ENCODE peak calls at places on chromosomes 5 and 9, in seven cellular contexts. R is IMR-90, C is mesendoderm, X is trophoblast cell, O is H9, V is neuronal stem cell, Z is mesenchymal stem cell. W is an unnamed sample.

GRCh38 chr9:71549023-71549422 is 219.3 kb downstream of the CEMIP2 start:
- DNase-seq in R (no peak), C (no peak), X (no peak), O (no peak), V (no peak), Z (no peak), W (no peak)

GRCh38 chr5:156474251-156474650 is 147.3 kb downstream of the SGCD start:
- DNase-seq in R (peak), C (no peak), X (no peak), O (no peak), V (no peak), Z (peak), W (no peak)

GRCh38 chr9:112761912-112762651 is 11.5 kb downstream of the SNX30 start:
- DNase-seq in R (peak), C (no peak), X (no peak), O (no peak), V (no peak), Z (peak), W (no peak)

GRCh38 chr9:91516061-91516460 is 92.4 kb upstream of the NFIL3 start:
- DNase-seq in R (no peak), C (no peak), X (no peak), O (no peak), V (no peak), Z (no peak), W (no peak)

GRCh38 chr9:93673271-93673843 is 97.0 kb downstream of the PHF2 start:
- DNase-seq in R (no peak), C (no peak), X (no peak), O (peak), V (no peak), Z (peak), W (peak)

GRCh38 chr5:147611483-147611882 is 101.6 kb upstream of the DPYSL3 start:
- DNase-seq in R (no peak), C (no peak), X (no peak), O (no peak), V (no peak), Z (no peak), W (no peak)

GRCh38 chr9:128420651-128421473 is at the start of gene CERCAM:
- DNase-seq in R (peak), C (peak), X (peak), O (peak), V (peak), Z (peak), W (no peak)

GRCh38 chr5:139389701-139390638 is at the start of gene MZB1:
- DNase-seq in R (no peak), C (no peak), X (no peak), O (no peak), V (no peak), Z (no peak), W (no peak)

GRCh38 chr9:33139421-33140228 is 27.5 kb downstream of the B4GALT1 start:
- DNase-seq in R (peak), C (no peak), X (no peak), O (no peak), V (no peak), Z (peak), W (no peak)
- H3K18ac ChIP-seq in R (peak), C (no peak), X (peak), O (no peak), V (peak), Z (peak), W (no peak)

DNA sequence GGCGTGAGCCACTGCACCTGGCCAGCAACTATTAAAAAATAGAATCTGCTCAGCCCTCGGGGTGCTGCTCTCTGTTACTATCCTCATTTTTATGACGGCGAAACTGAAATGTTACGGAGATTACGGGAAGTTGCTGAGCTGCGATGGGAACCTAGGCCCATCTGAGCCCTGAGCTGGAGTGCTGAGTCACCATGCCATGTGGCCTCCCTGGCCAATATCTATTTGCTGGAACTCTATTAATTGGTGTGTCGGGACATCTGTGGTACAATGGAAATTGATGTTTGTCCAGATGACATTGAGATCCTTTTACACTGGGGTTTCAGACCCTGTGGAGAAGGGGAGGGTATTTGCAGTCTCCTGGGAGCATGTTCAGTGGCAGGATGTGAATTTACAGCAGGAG is 8.1 kb downstream of the PRDM12 start:
- DNase-seq in R (no peak), C (no peak), X (no peak), O (no peak), V (no peak), Z (no peak), W (no peak)
- H3K18ac ChIP-seq in R (no peak), C (no peak), X (no peak), O (no peak), V (no peak), Z (no peak), W (no peak)

DNA sequence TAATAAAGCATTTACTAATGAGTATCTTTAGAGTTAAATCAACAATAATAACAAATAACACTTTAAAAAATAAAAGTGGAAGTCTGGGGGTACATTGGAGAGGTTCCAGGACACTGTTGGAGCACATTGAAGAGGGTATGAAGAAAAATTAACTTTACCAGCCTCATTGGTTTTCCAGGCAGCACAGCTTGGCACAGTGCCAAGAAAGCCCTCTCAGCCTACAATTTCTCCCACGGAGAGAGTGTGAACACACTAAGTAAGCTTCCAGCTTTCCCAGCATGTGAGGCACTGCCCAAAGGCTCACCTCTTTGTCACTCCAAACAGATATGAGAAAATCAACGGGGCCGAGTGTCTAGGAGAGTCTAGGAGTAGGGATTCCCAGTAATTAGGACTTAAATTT is 1912.8 kb upstream of the NUDT12 start:
- DNase-seq in R (no peak), C (no peak), X (no peak), O (no peak), V (no peak), Z (no peak), W (no peak)
- H3K18ac ChIP-seq in R (no peak), C (no peak), X (no peak), O (no peak), V (no peak), Z (no peak), W (no peak)

GRCh38 chr5:107300928-107301327 is 369.8 kb downstream of the EFNA5 start:
- DNase-seq in R (no peak), C (no peak), X (no peak), O (no peak), V (no peak), Z (no peak), W (no peak)
- H3K18ac ChIP-seq in R (no peak), C (no peak), X (no peak), O (no peak), V (no peak), Z (no peak), W (no peak)

W was measured in H1.